ENCODE peak calls at places on chromosomes 16 and 17, in five cellular contexts. X, K, R, B and A are unnamed samples.

GRCh38 chr17:77863814-77864161 is 94.7 kb upstream of the TNRC6C start:
- DNase-seq in K (no peak), X (peak), B (no peak), R (peak), A (no peak)

GRCh38 chr16:21663889-21664647 is at the start of gene OTOA:
- DNase-seq in B (no peak), X (no peak), K (no peak), R (peak), A (no peak)

GRCh38 chr17:50310455-50311111 is 35.3 kb upstream of the XYLT2 start:
- DNase-seq in R (no peak), K (no peak), B (no peak), X (no peak), A (no peak)

GRCh38 chr17:80503921-80504320 is 27.5 kb upstream of the NPTX1 start:
- DNase-seq in X (no peak), K (no peak), R (no peak), B (no peak), A (no peak)

GRCh38 chr17:8041249-8041928 is 2.5 kb downstream of the ALOX15B start:
- DNase-seq in X (peak), B (peak), R (no peak), K (no peak), A (no peak)

GRCh38 chr16:10494343-10495030 is 85.9 kb downstream of the EMP2 start:
- DNase-seq in X (peak), K (no peak), R (no peak), B (no peak), A (no peak)

GRCh38 chr17:43832976-43833829 is at the start of gene MPP3:
- DNase-seq in X (no peak), R (peak), B (no peak), K (no peak), A (peak)

GRCh38 chr17:66483946-66484345 is 181.5 kb downstream of the PRKCA start:
- DNase-seq in X (no peak), K (no peak), B (no peak), R (no peak), A (no peak)

GRCh38 chr17:50114849-50115357 is 15.1 kb downstream of the SAMD14 start:
- DNase-seq in B (no peak), K (no peak), R (no peak), X (peak), A (peak)

DNA sequence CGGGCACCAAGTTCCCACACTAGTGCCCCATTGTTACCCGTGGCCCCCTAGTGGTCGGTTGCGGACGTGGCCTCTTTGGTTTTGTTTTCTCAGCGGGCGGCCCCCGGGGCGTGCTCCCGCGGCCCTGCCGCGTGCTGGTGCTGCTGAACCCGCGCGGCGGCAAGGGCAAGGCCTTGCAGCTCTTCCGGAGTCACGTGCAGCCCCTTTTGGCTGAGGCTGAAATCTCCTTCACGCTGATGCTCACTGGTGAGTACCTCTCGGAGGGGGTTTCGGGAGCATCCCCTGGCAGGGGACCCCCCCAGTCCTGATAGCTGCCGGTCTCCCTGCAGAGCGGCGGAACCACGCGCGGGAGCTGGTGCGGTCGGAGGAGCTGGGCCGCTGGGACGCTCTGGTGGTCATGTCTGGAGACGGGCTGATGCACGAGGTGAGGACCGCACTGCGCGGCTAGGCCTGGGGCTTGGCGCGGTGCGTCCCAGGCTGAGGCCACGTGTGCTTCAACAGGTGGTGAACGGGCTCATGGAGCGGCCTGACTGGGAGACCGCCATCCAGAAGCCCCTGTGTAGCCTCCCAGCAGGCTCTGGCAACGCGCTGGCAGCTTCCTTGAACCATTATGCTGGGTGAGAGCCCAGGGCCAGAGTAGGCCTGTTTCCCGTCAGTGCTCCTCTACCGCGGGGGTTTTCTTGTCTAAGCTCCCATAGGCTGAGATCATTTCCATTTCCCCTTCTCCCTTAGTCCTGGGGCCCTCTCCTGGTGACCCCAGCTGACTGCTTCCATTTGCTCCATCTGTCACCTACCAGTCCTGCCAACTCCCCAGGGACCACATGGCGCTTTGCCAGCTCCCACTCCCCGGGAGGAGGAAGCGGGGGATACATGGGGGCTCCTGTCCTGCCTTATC is 1.7 kb downstream of the SPHK1 start:
- DNase-seq in B (no peak), X (peak), R (peak), K (peak), A (peak)
- H3K4me3 ChIP-seq in B (no peak), X (peak), R (peak), K (peak), A (peak)

GRCh38 chr17:17237026-17237799 is at the start of gene FLCN:
- DNase-seq in K (peak), R (peak), X (peak), B (peak), A (peak)

GRCh38 chr17:17242246-17242645 is 5.3 kb upstream of the FLCN start:
- DNase-seq in X (no peak), B (no peak), K (no peak), R (no peak), A (peak)

GRCh38 chr17:17243163-17243562 is 6.2 kb upstream of the FLCN start:
- DNase-seq in X (no peak), K (no peak), R (no peak), B (no peak), A (no peak)

GRCh38 chr17:17241656-17242055 is 4.7 kb upstream of the FLCN start:
- DNase-seq in R (no peak), K (no peak), X (no peak), B (no peak), A (no peak)

DNA sequence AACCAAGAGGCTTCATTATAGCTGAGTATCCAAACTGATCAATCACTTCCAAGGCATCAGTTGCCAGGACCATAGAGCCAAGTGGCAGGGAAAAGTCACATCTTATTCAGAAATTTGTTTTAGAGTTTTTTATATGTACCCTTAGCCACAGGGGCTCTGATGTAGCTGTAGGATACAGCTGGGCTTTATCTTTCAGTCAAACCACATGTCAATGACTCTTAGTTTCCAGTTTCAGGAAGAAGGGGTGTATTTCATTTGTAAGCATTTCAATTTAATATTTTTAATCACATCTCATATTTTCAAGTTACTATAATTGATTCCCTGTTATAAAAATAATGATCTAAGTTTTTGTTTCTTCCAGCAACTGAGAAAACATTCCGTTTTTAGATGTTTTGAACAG is 2.9 kb upstream of the FLCN start:
- DNase-seq in K (no peak), X (peak), R (no peak), B (no peak), A (no peak)
- TF ChIP-seq CTCF in K (no peak), X (no peak), R (no peak), B (no peak), A (no peak)

DNA sequence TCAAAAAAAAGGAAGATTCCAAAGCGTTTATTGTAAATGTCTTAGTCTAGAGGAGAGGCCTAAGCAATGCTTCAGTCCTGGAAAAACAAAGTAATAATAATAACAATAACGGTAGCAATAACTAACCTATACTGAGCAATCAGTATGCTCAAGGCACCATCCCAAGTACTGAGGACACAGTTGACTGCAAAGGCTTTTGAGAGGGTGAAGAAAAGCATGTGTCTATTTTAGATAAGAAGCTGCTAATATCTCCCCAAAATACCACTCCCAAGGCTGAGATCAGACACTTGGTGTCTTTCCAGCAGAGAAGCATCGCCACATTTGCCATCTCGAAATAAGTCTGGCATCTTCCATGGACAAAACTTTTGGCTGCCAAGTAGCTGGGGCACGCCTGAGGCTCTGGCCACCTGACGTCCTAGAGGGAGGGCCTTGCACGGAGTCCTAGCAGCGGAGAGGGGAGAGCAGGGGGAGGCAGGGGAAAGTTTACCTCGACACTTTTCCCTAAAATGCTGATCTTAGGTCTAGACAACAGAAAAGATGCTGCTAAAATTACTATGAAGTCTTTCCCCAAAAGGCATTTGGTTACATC is 39.0 kb downstream of the ZNF423 start:
- DNase-seq in B (no peak), X (no peak), R (no peak), K (no peak), A (no peak)
- H3K4me3 ChIP-seq in B (no peak), X (no peak), R (no peak), K (no peak), A (no peak)

GRCh38 chr16:70602831-70603230 is 43.5 kb upstream of the IL34 start:
- DNase-seq in K (no peak), R (no peak), B (no peak), X (no peak), A (no peak)

GRCh38 chr16:70608516-70608915 is 37.8 kb upstream of the IL34 start:
- DNase-seq in X (no peak), K (no peak), B (no peak), R (no peak), A (no peak)

GRCh38 chr16:70605284-70605659 is 41.1 kb upstream of the IL34 start:
- DNase-seq in X (no peak), K (no peak), R (no peak), B (no peak), A (no peak)

GRCh38 chr16:70601576-70602575 is 44.5 kb upstream of the IL34 start:
- DNase-seq in R (no peak), X (no peak), K (no peak), B (no peak), A (no peak)

DNA sequence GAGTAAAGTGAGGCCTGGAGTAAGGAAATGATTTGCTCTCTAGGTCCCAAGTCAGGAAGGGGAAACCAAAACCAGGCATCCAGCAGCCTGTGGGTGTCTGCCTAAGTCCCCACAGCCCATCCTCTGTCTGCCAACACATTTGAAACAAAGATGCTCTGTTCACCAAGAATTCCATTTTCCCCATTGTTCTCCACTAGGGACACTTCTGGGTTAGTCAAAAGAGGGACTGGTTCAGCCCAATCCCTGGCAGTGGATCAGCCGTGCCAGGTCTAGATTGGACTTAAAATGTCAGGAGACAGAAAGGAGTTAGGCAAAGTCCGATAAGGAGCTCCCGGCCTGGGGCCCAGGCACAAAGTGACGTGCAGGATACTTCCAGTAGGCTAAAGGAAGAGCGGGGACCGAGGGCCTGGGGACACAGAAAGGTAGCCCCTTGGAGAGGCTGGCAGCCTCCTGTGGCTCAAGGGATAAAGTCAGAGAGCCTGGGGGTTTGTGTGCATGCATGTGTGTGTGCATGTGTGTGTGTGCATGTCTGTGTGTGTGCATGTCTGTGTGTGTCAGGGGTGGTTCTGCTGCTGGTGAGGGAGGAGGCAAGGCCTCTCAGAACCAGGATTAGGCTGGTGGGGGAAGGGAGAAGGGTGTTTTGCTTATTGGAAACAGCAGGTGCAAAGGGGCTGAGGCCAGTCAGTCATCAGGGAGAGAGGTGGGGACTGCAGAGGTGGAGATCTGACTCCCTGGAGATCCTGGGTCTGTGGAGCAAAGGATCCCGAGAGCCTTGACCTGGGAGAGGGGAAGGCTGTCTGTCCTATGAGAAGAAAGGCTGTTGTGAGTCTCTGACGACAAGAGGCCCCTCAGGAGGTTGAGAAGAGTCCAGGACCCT is 41.7 kb upstream of the IL34 start:
- DNase-seq in B (no peak), K (no peak), R (no peak), X (no peak), A (no peak)
- TF ChIP-seq CTCF in B (no peak), K (no peak), R (no peak), X (no peak), A (no peak)

GRCh38 chr16:70715113-70715711 is 29.4 kb upstream of the MTSS2 start:
- DNase-seq in R (peak), B (peak), X (no peak), K (peak), A (peak)
- H3K4me3 ChIP-seq in R (peak), B (no peak), X (no peak), K (peak), A (no peak)

DNA sequence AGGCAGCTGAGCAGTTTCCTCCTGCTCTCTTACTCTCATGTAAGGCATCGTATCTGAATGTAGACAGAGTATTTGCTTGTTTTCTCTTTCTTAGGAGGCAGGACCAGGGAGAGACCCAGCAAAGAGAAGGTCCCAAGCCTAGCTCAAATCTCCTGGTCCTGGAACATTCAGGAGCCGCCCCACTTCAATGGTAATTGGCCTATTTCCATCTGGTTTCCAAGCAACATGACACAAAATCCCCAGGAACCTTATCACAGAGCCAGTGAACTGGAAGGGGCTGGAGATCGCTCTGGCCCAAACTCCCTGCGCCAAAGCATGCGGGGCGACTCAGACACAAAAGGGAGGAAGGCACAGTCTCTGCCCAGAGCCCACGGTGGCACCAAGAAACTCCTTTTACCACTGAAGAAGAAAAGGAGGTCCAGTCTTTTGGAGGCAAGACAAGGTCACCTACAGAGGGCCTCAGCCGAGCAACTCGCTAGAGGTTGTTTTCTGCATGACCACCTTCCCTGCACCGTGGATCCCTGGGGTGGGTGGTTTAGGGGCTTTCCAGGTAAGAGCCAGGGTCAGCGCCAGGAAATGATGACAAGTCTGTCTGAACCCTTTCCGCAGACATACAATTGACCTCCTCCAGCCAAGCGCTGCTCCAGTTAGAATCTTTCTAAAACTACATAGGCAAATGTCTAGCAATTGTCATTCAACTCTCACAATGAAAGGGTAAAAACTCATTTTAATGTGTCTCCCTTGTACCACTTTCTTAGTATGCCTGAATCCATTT is 394.7 kb downstream of the SOX9 start:
- DNase-seq in X (peak), R (no peak), B (peak), K (no peak), A (no peak)
- TF ChIP-seq CTCF in X (no peak), R (no peak), B (no peak), K (no peak), A (no peak)

GRCh38 chr16:69485361-69485760 is 60.9 kb downstream of the CYB5B start:
- DNase-seq in B (no peak), X (no peak), K (no peak), R (no peak), A (no peak)
- H3K4me3 ChIP-seq in B (no peak), X (no peak), K (no peak), R (no peak), A (no peak)

GRCh38 chr17:36773039-36773438 is 164.2 kb upstream of the LHX1 start:
- DNase-seq in K (no peak), X (no peak), B (no peak), R (no peak), A (no peak)

GRCh38 chr17:36779550-36779949 is 157.7 kb upstream of the LHX1 start:
- DNase-seq in K (no peak), B (no peak), R (no peak), X (no peak), A (no peak)

GRCh38 chr17:36777118-36777517 is 160.2 kb upstream of the LHX1 start:
- DNase-seq in R (no peak), B (no peak), K (no peak), X (no peak), A (no peak)

GRCh38 chr17:36778458-36778857 is 158.8 kb upstream of the LHX1 start:
- DNase-seq in B (no peak), R (peak), X (no peak), K (no peak), A (no peak)
- TF ChIP-seq CTCF in B (no peak), R (no peak), X (no peak), K (no peak), A (no peak)

GRCh38 chr17:45847101-45847500 is 2.4 kb downstream of the SPPL2C start:
- DNase-seq in X (no peak), R (no peak), B (no peak), K (no peak), A (no peak)
- H3K4me3 ChIP-seq in X (no peak), R (no peak), B (no peak), K (no peak), A (no peak)